ENCODE peak calls at places on chromosomes 11 and 22, in seven cellular contexts. W, X, M, Z, V, S and I are unnamed samples.

GRCh38 chr11:1462576-1462975 is 24.0 kb downstream of the MOB2 start:
- DNase-seq in W (no peak), X (no peak), M (no peak), Z (no peak), V (no peak), S (no peak), I (no peak)

GRCh38 chr11:12871251-12871650 is 137.9 kb upstream of the RASSF10 start:
- DNase-seq in W (no peak), X (no peak), M (no peak), Z (no peak), V (no peak), S (no peak), I (no peak)

GRCh38 chr11:127998421-127998820 is 588.9 kb downstream of the ETS1 start:
- DNase-seq in W (no peak), X (no peak), M (no peak), Z (no peak), V (no peak), S (peak), I (no peak)

GRCh38 chr11:1566381-1567051 is 5.6 kb downstream of the DUSP8 start:
- DNase-seq in W (no peak), X (no peak), M (no peak), Z (peak), V (no peak), S (no peak), I (no peak)

GRCh38 chr11:116990061-116990473 is 108.2 kb downstream of the SIK3 start:
- DNase-seq in W (peak), X (no peak), M (peak), Z (no peak), V (no peak), S (peak), I (no peak)

GRCh38 chr11:540583-541432 is 3.5 kb downstream of the LRRC56 start:
- DNase-seq in W (no peak), X (no peak), M (no peak), Z (peak), V (peak), S (no peak), I (no peak)

GRCh38 chr11:35105319-35106063 is 33.5 kb upstream of the CD44 start:
- DNase-seq in W (peak), X (no peak), M (no peak), Z (no peak), V (no peak), S (no peak), I (no peak)

GRCh38 chr11:77580712-77581337 is 8.9 kb upstream of the AQP11 start:
- DNase-seq in W (no peak), X (no peak), M (no peak), Z (no peak), V (no peak), S (peak), I (no peak)

GRCh38 chr22:26086359-26086758 is 82.9 kb upstream of the SEZ6L start:
- DNase-seq in W (no peak), X (no peak), M (no peak), Z (no peak), V (no peak), S (no peak), I (no peak)

GRCh38 chr11:61362542-61362875 is 335 bp downstream of the TMEM138 start:
- DNase-seq in W (no peak), X (no peak), M (peak), Z (no peak), V (no peak), S (peak), I (no peak)

GRCh38 chr11:44883277-44883676 is 67.4 kb downstream of the TP53I11 start:
- DNase-seq in W (no peak), X (no peak), M (no peak), Z (no peak), V (no peak), S (no peak), I (no peak)

GRCh38 chr22:36291831-36292740 is 39.2 kb downstream of the APOL1 start:
- DNase-seq in W (no peak), X (no peak), M (no peak), Z (peak), V (peak), S (no peak), I (no peak)

GRCh38 chr11:130211781-130212401 is 52.3 kb downstream of the ST14 start:
- DNase-seq in W (peak), X (peak), M (no peak), Z (peak), V (peak), S (no peak), I (no peak)

GRCh38 chr11:110818032-110818687 is 105.9 kb upstream of the ARHGAP20 start:
- DNase-seq in W (no peak), X (no peak), M (no peak), Z (no peak), V (no peak), S (peak), I (no peak)

GRCh38 chr11:113260096-113260425 is 54.3 kb upstream of the TTC12 start:
- DNase-seq in W (no peak), X (no peak), M (no peak), Z (no peak), V (no peak), S (no peak), I (no peak)

GRCh38 chr11:3043315-3043871 is 13.8 kb downstream of the CARS1 start:
- DNase-seq in W (peak), X (peak), M (peak), Z (peak), V (peak), S (no peak), I (peak)

GRCh38 chr22:37419916-37420655 is 7.2 kb downstream of the ELFN2 start:
- DNase-seq in W (no peak), X (no peak), M (no peak), Z (no peak), V (no peak), S (peak), I (no peak)

GRCh38 chr22:24142241-24142640 is 39.0 kb upstream of the SUSD2 start:
- DNase-seq in W (no peak), X (no peak), M (no peak), Z (no peak), V (no peak), S (no peak), I (no peak)

GRCh38 chr22:37331811-37332536 is 49.7 kb downstream of the CYTH4 start:
- DNase-seq in W (no peak), X (no peak), M (no peak), Z (no peak), V (no peak), S (peak), I (no peak)

GRCh38 chr11:73950869-73951710 is at the start of gene DNAJB13:
- DNase-seq in W (no peak), X (peak), M (peak), Z (no peak), V (peak), S (peak), I (no peak)

GRCh38 chr11:78038697-78039313 is 15.7 kb upstream of the KCTD14 start:
- DNase-seq in W (no peak), X (peak), M (peak), Z (no peak), V (no peak), S (peak), I (no peak)

GRCh38 chr22:22944268-22944985 is 56.8 kb downstream of the IGLL5 start:
- DNase-seq in W (no peak), X (no peak), M (no peak), Z (peak), V (no peak), S (no peak), I (no peak)

GRCh38 chr11:104594228-104594958 is 303.9 kb downstream of the CASP12 start:
- DNase-seq in W (no peak), X (no peak), M (no peak), Z (no peak), V (no peak), S (peak), I (no peak)

GRCh38 chr22:25956801-25957200 is 212.5 kb upstream of the SEZ6L start:
- DNase-seq in W (no peak), X (no peak), M (no peak), Z (no peak), V (no peak), S (no peak), I (no peak)

GRCh38 chr11:114257621-114258558 is 38.3 kb upstream of the NNMT start:
- DNase-seq in W (peak), X (peak), M (peak), Z (peak), V (peak), S (no peak), I (peak)

GRCh38 chr22:40462195-40462988 is 92.0 kb downstream of the SGSM3 start:
- DNase-seq in W (no peak), X (no peak), M (no peak), Z (no peak), V (no peak), S (no peak), I (no peak)

GRCh38 chr11:128086794-128087193 is 500.6 kb downstream of the ETS1 start:
- DNase-seq in W (no peak), X (no peak), M (no peak), Z (no peak), V (no peak), S (no peak), I (no peak)

GRCh38 chr11:28529046-28529445 is 420.9 kb downstream of the METTL15 start:
- DNase-seq in W (no peak), X (no peak), M (no peak), Z (no peak), V (no peak), S (peak), I (no peak)

GRCh38 chr11:118927554-118928107 is 1.9 kb upstream of the BCL9L start:
- DNase-seq in W (no peak), X (no peak), M (no peak), Z (no peak), V (no peak), S (no peak), I (no peak)

GRCh38 chr11:118921929-118922744 is 3.6 kb downstream of the BCL9L start:
- DNase-seq in W (peak), X (peak), M (peak), Z (peak), V (peak), S (peak), I (peak)

GRCh38 chr11:118922745-118923627 is 2.7 kb downstream of the BCL9L start:
- DNase-seq in W (no peak), X (no peak), M (no peak), Z (peak), V (peak), S (no peak), I (no peak)

GRCh38 chr11:118923721-118924587 is 1.8 kb downstream of the BCL9L start:
- DNase-seq in W (no peak), X (no peak), M (no peak), Z (no peak), V (peak), S (no peak), I (no peak)

DNA sequence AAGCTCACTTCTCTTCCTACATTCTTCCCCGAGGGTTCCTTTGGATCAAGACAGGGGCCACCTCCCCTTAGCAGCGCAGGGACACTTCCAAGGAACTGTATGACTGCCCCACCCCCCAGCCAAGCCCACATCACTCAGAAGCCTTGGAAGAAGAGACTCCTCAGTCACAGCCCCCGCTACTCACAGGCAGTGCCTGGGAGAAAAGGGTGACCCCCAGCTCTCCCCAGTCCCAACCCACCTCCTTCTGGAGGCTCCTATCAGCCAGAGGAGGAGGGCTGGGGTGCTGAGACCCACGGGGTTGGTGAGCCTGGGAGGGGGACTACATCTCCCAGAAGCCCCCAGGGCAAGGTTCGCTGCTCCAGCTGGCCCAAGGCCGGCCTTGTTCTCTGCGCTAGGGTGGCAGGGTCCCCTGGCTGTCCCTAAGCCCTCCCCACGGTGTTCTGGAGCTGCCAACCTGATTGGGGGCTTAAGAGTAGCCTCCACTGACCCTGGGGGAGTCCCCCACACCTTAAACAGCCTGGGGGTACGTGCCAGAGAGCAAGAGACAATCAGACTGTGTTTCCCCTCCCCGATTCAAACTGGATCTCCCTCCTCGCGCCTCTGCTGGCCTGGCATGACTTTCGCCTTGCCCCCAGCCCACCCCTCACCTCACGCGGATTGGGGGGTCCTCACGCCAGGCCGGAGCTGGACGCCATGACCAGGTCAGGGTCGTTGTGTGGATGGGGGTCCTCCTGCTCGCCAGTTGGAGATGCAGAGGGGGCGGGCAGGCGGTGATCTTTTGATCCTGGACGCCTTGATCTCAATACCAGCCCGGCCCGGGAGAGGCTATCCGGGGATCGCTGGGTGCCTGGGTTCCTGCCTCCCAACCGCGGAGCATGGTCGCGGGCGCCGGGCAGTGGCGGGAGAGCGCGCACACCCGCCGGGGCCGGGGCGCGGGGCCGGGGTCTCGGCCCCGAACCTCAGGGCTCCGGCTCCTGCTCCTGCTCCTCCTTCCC is 838 bp downstream of the BCL9L start:
- DNase-seq in W (peak), X (peak), M (peak), Z (peak), V (peak), S (peak), I (no peak)
- TF ChIP-seq POLR2A in W (no peak), X (no peak), M (no peak), Z (no peak), V (no peak), S (peak), I (no peak)

GRCh38 chr11:115929618-115930129 is 425.5 kb upstream of the CADM1 start:
- DNase-seq in W (no peak), X (no peak), M (no peak), Z (no peak), V (no peak), S (no peak), I (no peak)
- TF ChIP-seq POLR2A in W (no peak), X (no peak), M (no peak), Z (no peak), V (no peak), S (no peak), I (no peak)

GRCh38 chr11:112085822-112086421 is 634 bp downstream of the TIMM8B start:
- DNase-seq in W (peak), X (peak), M (peak), Z (peak), V (no peak), S (peak), I (no peak)

GRCh38 chr11:112082729-112083128 is 3.8 kb downstream of the TIMM8B start:
- DNase-seq in W (peak), X (no peak), M (no peak), Z (no peak), V (no peak), S (peak), I (no peak)

GRCh38 chr11:112087212-112087611 is 539 bp downstream of the SDHD start:
- DNase-seq in W (no peak), X (no peak), M (no peak), Z (no peak), V (no peak), S (no peak), I (no peak)

GRCh38 chr11:112086422-112087191 is at the start of the genes SDHD and TIMM8B:
- DNase-seq in W (peak), X (peak), M (peak), Z (peak), V (peak), S (peak), I (peak)
- TF ChIP-seq POLR2A in W (peak), X (peak), M (peak), Z (no peak), V (peak), S (peak), I (peak)

GRCh38 chr22:44033689-44034088 is 9.6 kb downstream of the PARVB start:
- DNase-seq in W (no peak), X (no peak), M (no peak), Z (no peak), V (no peak), S (peak), I (no peak)
- TF ChIP-seq POLR2A in W (no peak), X (no peak), M (no peak), Z (no peak), V (no peak), S (no peak), I (no peak)

DNA sequence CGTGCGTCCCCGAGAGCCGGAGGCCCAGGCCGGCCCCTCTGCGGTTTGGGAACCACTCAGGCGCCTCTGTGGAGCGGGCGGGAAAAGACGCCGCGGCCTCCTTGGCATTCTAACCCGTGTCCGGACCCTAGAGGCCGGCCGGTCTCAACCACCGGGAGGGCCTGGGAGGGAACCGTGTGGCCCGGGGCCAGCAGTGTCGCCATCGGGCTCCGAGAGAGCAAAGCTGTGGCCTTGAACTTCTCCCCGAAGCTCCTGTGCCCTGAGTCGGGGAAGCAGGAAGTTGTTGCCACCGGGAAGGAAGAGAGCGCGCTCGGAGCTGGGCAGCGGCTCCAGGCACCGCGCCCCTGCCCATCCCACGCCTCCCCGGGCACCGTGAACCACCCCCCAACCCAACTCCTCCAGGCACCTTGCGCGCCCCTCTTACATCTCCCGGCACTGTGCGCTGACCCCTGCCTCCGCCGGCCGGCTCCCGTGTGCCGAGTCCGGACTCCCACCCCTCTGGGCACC is 80.1 kb upstream of the PPARA start:
- DNase-seq in W (peak), X (peak), M (peak), Z (peak), V (peak), S (peak), I (peak)
- TF ChIP-seq POLR2A in W (no peak), X (no peak), M (no peak), Z (no peak), V (no peak), S (no peak), I (no peak)

GRCh38 chr11:65503606-65503922 is 4.7 kb downstream of the MALAT1 start:
- DNase-seq in W (no peak), X (no peak), M (no peak), Z (no peak), V (no peak), S (peak), I (no peak)

GRCh38 chr11:65502852-65503603 is 4.2 kb downstream of the MALAT1 start:
- DNase-seq in W (no peak), X (no peak), M (no peak), Z (no peak), V (peak), S (peak), I (no peak)

GRCh38 chr11:65505434-65506315 is 6.8 kb downstream of the MALAT1 start:
- DNase-seq in W (no peak), X (no peak), M (no peak), Z (no peak), V (peak), S (peak), I (no peak)

GRCh38 chr11:65504671-65505433 is 6.0 kb downstream of the MALAT1 start:
- DNase-seq in W (no peak), X (no peak), M (no peak), Z (no peak), V (peak), S (peak), I (no peak)

GRCh38 chr11:65503923-65504670 is 5.3 kb downstream of the MALAT1 start:
- DNase-seq in W (no peak), X (no peak), M (no peak), Z (no peak), V (peak), S (peak), I (no peak)
- TF ChIP-seq POLR2A in W (peak), X (peak), M (peak), Z (no peak), V (peak), S (no peak), I (peak)